ENCODE peak calls at places on chromosomes 11 and 22, in ten cellular contexts. C, U, E, W, M, D, T, X, B and F are unnamed samples.

GRCh38 chr11:107151579-107151978 is 133.3 kb upstream of the GUCY1A2 start:
- DNase-seq in C (no peak), U (no peak), E (no peak), W (no peak), M (no peak), D (no peak), T (no peak), X (no peak), B (no peak), F (no peak)

GRCh38 chr22:24106385-24107381 is 74.6 kb upstream of the SUSD2 start:
- DNase-seq in C (no peak), U (no peak), E (no peak), W (no peak), M (no peak), D (peak; percentile 25), T (no peak), X (peak; percentile 63), B (no peak), F (peak; percentile 7)

GRCh38 chr22:46076651-46077339 is 73.5 kb upstream of the PPARA start:
- DNase-seq in C (no peak), U (peak; percentile 77), E (peak; percentile 59), W (peak; percentile 62), M (no peak), D (no peak), T (peak; percentile 71), X (no peak), B (peak; percentile 85), F (no peak)

GRCh38 chr11:31236052-31236652 is 133.4 kb downstream of the DCDC1 start:
- DNase-seq in C (no peak), U (peak; percentile 9), E (peak; percentile 21), W (no peak), M (no peak), D (no peak), T (peak; percentile 4), X (peak; percentile 46), B (peak; percentile 39), F (no peak)

GRCh38 chr22:35023692-35024363 is 42.1 kb upstream of the ISX start:
- DNase-seq in C (peak; percentile 66), U (peak; percentile 32), E (peak; percentile 48), W (peak; percentile 61), M (peak; percentile 34), D (peak; percentile 4), T (peak; percentile 70), X (peak; percentile 82), B (peak; percentile 51), F (no peak)

GRCh38 chr11:22624742-22625447 is 728 bp downstream of the FANCF start:
- DNase-seq in C (peak; percentile 30), U (peak; percentile 76), E (peak; percentile 56), W (peak; percentile 68), M (peak; percentile 69), D (peak; percentile 50), T (peak; percentile 49), X (peak; percentile 71), B (peak; percentile 77), F (peak; percentile 44)

GRCh38 chr11:2572491-2573239 is 127.1 kb downstream of the KCNQ1OT1 start:
- DNase-seq in C (no peak), U (no peak), E (no peak), W (peak; percentile 7), M (no peak), D (no peak), T (no peak), X (no peak), B (no peak), F (no peak)

GRCh38 chr11:80462211-80462610 is 1021.4 kb upstream of the TENM4 start:
- DNase-seq in C (no peak), U (peak; percentile 95), E (no peak), W (no peak), M (no peak), D (no peak), T (no peak), X (no peak), B (no peak), F (no peak)

GRCh38 chr11:62708423-62709261 is 1.2 kb downstream of the GNG3 start:
- DNase-seq in C (no peak), U (peak; percentile 34), E (no peak), W (peak; percentile 52), M (peak; percentile 34), D (peak; percentile 36), T (no peak), X (no peak), B (no peak), F (peak; percentile 44)

GRCh38 chr11:128021304-128022006 is 565.9 kb downstream of the ETS1 start:
- DNase-seq in C (peak; percentile 35), U (no peak), E (peak; percentile 48), W (no peak), M (no peak), D (no peak), T (peak; percentile 47), X (peak; percentile 33), B (peak; percentile 53), F (no peak)

GRCh38 chr11:122202951-122203456 is 87.0 kb upstream of the BLID start:
- DNase-seq in C (peak; percentile 71), U (peak; percentile 93), E (peak; percentile 79), W (peak; percentile 62), M (no peak), D (no peak), T (peak; percentile 83), X (peak; percentile 16), B (peak; percentile 90), F (no peak)

GRCh38 chr11:20034941-20035340 is 125.3 kb downstream of the DBX1 start:
- DNase-seq in C (no peak), U (no peak), E (no peak), W (no peak), M (no peak), D (no peak), T (no peak), X (no peak), B (no peak), F (no peak)

GRCh38 chr11:46489668-46490560 is 98.3 kb upstream of the CHRM4 start:
- DNase-seq in C (peak; percentile 14), U (peak; percentile 32), E (peak; percentile 70), W (no peak), M (peak; percentile 18), D (no peak), T (peak; percentile 42), X (peak; percentile 92), B (peak; percentile 64), F (no peak)

GRCh38 chr11:72807021-72807693 is 7.1 kb upstream of the ATG16L2 start:
- DNase-seq in C (no peak), U (no peak), E (no peak), W (no peak), M (no peak), D (no peak), T (no peak), X (no peak), B (no peak), F (no peak)

GRCh38 chr22:37638351-37639069 is 959 bp upstream of the SH3BP1 start:
- DNase-seq in C (no peak), U (no peak), E (no peak), W (no peak), M (no peak), D (no peak), T (no peak), X (no peak), B (no peak), F (no peak)

GRCh38 chr22:50399751-50400331 is 56.7 kb downstream of the PPP6R2 start:
- DNase-seq in C (peak; percentile 40), U (no peak), E (peak; percentile 18), W (peak; percentile 48), M (no peak), D (no peak), T (peak; percentile 59), X (peak; percentile 43), B (peak; percentile 52), F (no peak)

GRCh38 chr22:27835446-27835845 is 33.9 kb upstream of the MN1 start:
- DNase-seq in C (no peak), U (no peak), E (no peak), W (no peak), M (no peak), D (no peak), T (no peak), X (no peak), B (peak; percentile 25), F (no peak)

GRCh38 chr11:13207665-13208594 is 69.7 kb upstream of the BMAL1 start:
- DNase-seq in C (peak; percentile 72), U (peak; percentile 74), E (peak; percentile 97), W (peak; percentile 44), M (peak; percentile 48), D (no peak), T (peak; percentile 74), X (no peak), B (peak; percentile 93), F (no peak)

GRCh38 chr22:49583341-49583740 is 244.3 kb downstream of the BRD1 start:
- DNase-seq in C (no peak), U (no peak), E (no peak), W (no peak), M (no peak), D (no peak), T (no peak), X (no peak), B (no peak), F (no peak)

GRCh38 chr11:29300441-29300840 is 716.4 kb downstream of the KCNA4 start:
- DNase-seq in C (peak; percentile 12), U (peak; percentile 67), E (peak; percentile 84), W (no peak), M (no peak), D (no peak), T (peak; percentile 54), X (no peak), B (peak; percentile 72), F (no peak)

GRCh38 chr22:23580586-23581251 is 629 bp upstream of the IGLL1 start:
- DNase-seq in C (no peak), U (no peak), E (no peak), W (no peak), M (no peak), D (no peak), T (no peak), X (no peak), B (no peak), F (no peak)

GRCh38 chr11:91513734-91514133 is 710.9 kb upstream of the FAT3 start:
- DNase-seq in C (no peak), U (no peak), E (no peak), W (no peak), M (no peak), D (no peak), T (no peak), X (no peak), B (no peak), F (no peak)

GRCh38 chr11:120219157-120219934 is 8.5 kb downstream of the OAF start:
- DNase-seq in C (no peak), U (no peak), E (no peak), W (peak; percentile 78), M (no peak), D (no peak), T (no peak), X (no peak), B (peak; percentile 53), F (no peak)

GRCh38 chr22:46649176-46650077 is 29.2 kb downstream of the GRAMD4 start:
- DNase-seq in C (no peak), U (no peak), E (peak; percentile 81), W (peak; percentile 87), M (peak; percentile 79), D (no peak), T (peak; percentile 45), X (peak; percentile 82), B (peak; percentile 43), F (no peak)

GRCh38 chr11:81036168-81036870 is 1595.5 kb upstream of the TENM4 start:
- DNase-seq in C (no peak), U (no peak), E (no peak), W (no peak), M (no peak), D (no peak), T (no peak), X (no peak), B (no peak), F (no peak)

GRCh38 chr11:819943-820649 is 1.4 kb downstream of the PNPLA2 start:
- DNase-seq in C (peak; percentile 63), U (peak; percentile 87), E (peak; percentile 75), W (peak; percentile 97), M (peak; percentile 85), D (peak; percentile 95), T (peak; percentile 74), X (peak; percentile 70), B (peak; percentile 75), F (peak; percentile 90)